ENCODE peak calls at places on chromosomes 3 and 15, in nine cellular contexts. A is prostate gland, T is tibial nerve, W is H1, O is spleen, X is GM12878, E is IMR-90, V is stomach, K is A549. Y is an unnamed sample.
A peak's percentile ranks its signal among the peaks of the same experiment; 100 is the strongest.

GRCh38 chr3:124620600-124621063 is 109.6 kb upstream of the UMPS start:
- DNase-seq in A (no peak), T (no peak), W (no peak), O (no peak), X (peak; percentile 38), E (peak; percentile 26), V (peak; percentile 54), K (peak; percentile 63), Y (no peak)

GRCh38 chr3:25021816-25022215 is 406.2 kb upstream of the RARB start:
- DNase-seq in A (no peak), T (no peak), W (no peak), O (no peak), X (no peak), E (peak; percentile 16), V (no peak), K (peak; percentile 34), Y (no peak)

GRCh38 chr15:21267686-21268395 is 172.5 kb downstream of the POTEB3 start:
- DNase-seq in A (no peak), T (no peak), W (no peak), O (no peak), X (no peak), E (no peak), V (no peak), K (peak; percentile 2), Y (no peak)

GRCh38 chr3:136249593-136250225 is 431 bp upstream of the PCCB start:
- DNase-seq in A (no peak), T (no peak), W (no peak), O (no peak), X (no peak), E (no peak), V (no peak), K (no peak), Y (no peak)

GRCh38 chr3:57752307-57752706 is 3.8 kb upstream of the SLMAP start:
- DNase-seq in A (peak; percentile 9), T (no peak), W (no peak), O (no peak), X (no peak), E (peak; percentile 6), V (no peak), K (peak; percentile 45), Y (no peak)

GRCh38 chr3:134367412-134367811 is 6.8 kb downstream of the AMOTL2 start:
- DNase-seq in A (no peak), T (no peak), W (no peak), O (peak; percentile 64), X (no peak), E (no peak), V (no peak), K (no peak), Y (no peak)

GRCh38 chr15:94910166-94910565 is 678.8 kb downstream of the MCTP2 start:
- DNase-seq in A (no peak), T (no peak), W (no peak), O (no peak), X (no peak), E (no peak), V (no peak), K (no peak), Y (no peak)

GRCh38 chr3:124383846-124384483 is 346.3 kb upstream of the UMPS start:
- DNase-seq in A (no peak), T (no peak), W (no peak), O (no peak), X (no peak), E (no peak), V (no peak), K (no peak), Y (no peak)

GRCh38 chr3:151445283-151446001 is 15.4 kb downstream of the IGSF10 start:
- DNase-seq in A (no peak), T (no peak), W (no peak), O (no peak), X (no peak), E (peak; percentile 61), V (no peak), K (no peak), Y (no peak)

GRCh38 chr3:186320862-186321568 is 41.0 kb downstream of the DGKG start:
- DNase-seq in A (no peak), T (no peak), W (no peak), O (no peak), X (no peak), E (peak; percentile 13), V (no peak), K (no peak), Y (no peak)

GRCh38 chr3:43194490-43195115 is 88.7 kb upstream of the POMGNT2 start:
- DNase-seq in A (no peak), T (no peak), W (no peak), O (peak; percentile 71), X (no peak), E (no peak), V (no peak), K (no peak), Y (no peak)

GRCh38 chr15:51108933-51109550 is 14.3 kb upstream of the TNFAIP8L3 start:
- DNase-seq in A (no peak), T (no peak), W (no peak), O (no peak), X (no peak), E (peak; percentile 92), V (no peak), K (no peak), Y (no peak)

GRCh38 chr3:147195896-147196295 is 210.4 kb downstream of the ZIC4 start:
- DNase-seq in A (no peak), T (no peak), W (no peak), O (no peak), X (no peak), E (peak; percentile 18), V (no peak), K (no peak), Y (no peak)

GRCh38 chr3:133777807-133778568 is 27.6 kb upstream of the SRPRB start:
- DNase-seq in A (no peak), T (no peak), W (no peak), O (no peak), X (no peak), E (no peak), V (no peak), K (no peak), Y (no peak)

GRCh38 chr3:58672451-58672850 is 5.9 kb upstream of the FAM3D start:
- DNase-seq in A (no peak), T (no peak), W (no peak), O (no peak), X (no peak), E (no peak), V (peak; percentile 59), K (no peak), Y (peak; percentile 11)

GRCh38 chr15:57683481-57683880 is 23.0 kb upstream of the POLR2M start:
- DNase-seq in A (peak; percentile 2), T (no peak), W (no peak), O (no peak), X (no peak), E (no peak), V (no peak), K (no peak), Y (no peak)

GRCh38 chr15:50224606-50225005 is 40.9 kb downstream of the HDC start:
- DNase-seq in A (no peak), T (no peak), W (no peak), O (no peak), X (no peak), E (peak; percentile 58), V (no peak), K (no peak), Y (no peak)

GRCh38 chr15:99438691-99439523 is 126.9 kb upstream of the MEF2A start:
- DNase-seq in A (peak; percentile 2), T (peak; percentile 9), W (no peak), O (peak; percentile 66), X (no peak), E (no peak), V (peak; percentile 18), K (no peak), Y (peak; percentile 67)

GRCh38 chr15:65020419-65020818 is 9.0 kb downstream of the MTFMT start:
- DNase-seq in A (no peak), T (no peak), W (no peak), O (no peak), X (no peak), E (no peak), V (no peak), K (no peak), Y (no peak)

DNA sequence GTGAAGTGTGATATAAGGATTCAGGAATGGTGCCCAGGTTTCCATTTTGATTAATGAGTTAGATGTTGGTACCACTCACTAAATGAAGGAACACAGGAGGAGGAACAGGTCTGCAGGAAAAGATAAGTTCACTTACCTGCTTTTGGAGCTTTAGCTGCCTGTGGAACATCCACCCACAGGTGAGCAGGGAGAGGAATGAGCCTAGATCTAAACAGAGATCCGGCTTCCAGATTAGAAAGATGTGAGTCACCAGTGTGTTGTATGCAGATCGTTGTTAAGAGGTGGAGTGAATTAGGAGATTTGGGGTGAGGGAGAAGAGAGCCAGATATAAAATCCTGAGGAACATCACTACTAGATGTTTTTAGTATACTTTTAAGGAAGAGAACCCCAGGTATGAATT is 118.4 kb downstream of the KLHL25 start:
- DNase-seq in A (no peak), T (no peak), W (no peak), O (no peak), X (no peak), E (no peak), V (no peak), K (no peak), Y (no peak)
- H3K27ac ChIP-seq in A (no peak overlapping the region), T (no peak overlapping the region), W (no peak overlapping the region), O (no peak overlapping the region), X (no peak overlapping the region), E (no peak overlapping the region), V (no peak overlapping the region), K (no peak overlapping the region), Y (no peak overlapping the region)

DNA sequence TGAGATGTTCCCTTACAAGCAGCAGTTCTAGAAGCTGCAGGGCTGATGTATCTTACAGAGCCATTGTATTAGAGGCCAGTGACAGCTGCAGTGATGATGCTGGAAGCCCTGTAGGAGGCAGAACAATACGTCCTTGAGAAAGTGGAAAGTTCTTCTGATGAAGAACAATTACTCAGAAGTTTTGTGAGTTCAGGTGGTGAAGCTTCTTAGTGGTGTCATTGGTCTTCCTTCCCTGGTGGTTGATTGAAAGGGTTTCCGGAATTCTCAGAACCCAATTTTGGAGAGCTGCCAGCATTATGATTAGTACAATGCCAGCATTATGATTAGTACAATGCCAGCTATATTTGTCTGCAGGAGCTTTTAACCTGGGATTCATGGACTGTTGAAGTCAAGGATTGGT is 356.4 kb downstream of the MFSD1 start:
- DNase-seq in A (no peak), T (no peak), W (no peak), O (no peak), X (no peak), E (no peak), V (no peak), K (no peak), Y (no peak)
- TF ChIP-seq CTCF in A (no peak), T (no peak), W (peak; percentile 8), O (no peak), X (no peak), E (no peak), V (no peak), K (no peak), Y (no peak)

GRCh38 chr15:74449066-74449465 is 11.9 kb downstream of the UBL7 start:
- DNase-seq in A (no peak), T (no peak), W (no peak), O (peak; percentile 51), X (no peak), E (no peak), V (no peak), K (no peak), Y (no peak)
- TF ChIP-seq POLR2A in A (no peak), T (no peak), W (no peak), O (no peak), X (no peak), E (no peak), V (no peak), K (no peak), Y (no peak)

DNA sequence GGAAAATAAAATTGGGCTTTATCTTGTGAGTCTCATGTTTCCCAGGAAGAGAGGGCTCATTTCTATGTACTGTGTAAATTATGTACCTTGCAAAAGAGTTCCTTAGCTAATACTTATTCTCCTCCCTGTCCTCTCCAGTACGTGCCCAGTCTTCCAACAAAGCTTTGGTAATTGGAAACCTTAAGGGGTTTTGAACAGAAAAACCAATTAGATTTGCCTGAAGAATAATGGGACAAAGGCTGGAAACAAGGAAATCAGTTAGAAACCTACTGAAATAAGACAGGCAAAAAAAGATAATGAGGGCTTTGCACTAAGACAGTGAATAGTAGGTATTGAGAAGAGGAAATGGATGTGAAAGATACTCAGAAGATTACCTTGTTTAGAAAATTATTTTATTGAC is 82.5 kb downstream of the SPRED1 start:
- DNase-seq in A (no peak), T (no peak), W (no peak), O (no peak), X (no peak), E (no peak), V (no peak), K (no peak), Y (no peak)
- H3K27ac ChIP-seq in A (no peak overlapping the region), T (no peak overlapping the region), W (no peak overlapping the region), O (no peak overlapping the region), X (no peak overlapping the region), E (no peak overlapping the region), V (no peak overlapping the region), K (no peak overlapping the region), Y (no peak overlapping the region)